ENCODE peak calls at places on chromosomes 6 and 20, in eight cellular contexts. One of them, this sample, is unnamed. For H3K36me3, the result is how much of the 10 kb centered on the place peaks cover.

GRCh38 chr6:137775192-137775591 is 91.9 kb upstream of the TNFAIP3 start:
- DNase-seq in lower lobe of right lung: no peak
- DNase-seq in uterus: no peak
- DNase-seq in hepatocyte: no peak
- DNase-seq in mesenchymal stem cell: no peak
- DNase-seq in left ventricle myocardium inferior: no peak
- DNase-seq in heart left ventricle: no peak
- DNase-seq in OCI-LY7: no peak
- DNase-seq in this sample: no peak

GRCh38 chr6:49939993-49940498 is 23.9 kb downstream of the DEFB114 start:
- DNase-seq in left ventricle myocardium inferior: no peak
- DNase-seq in mesenchymal stem cell: no peak
- DNase-seq in OCI-LY7: no peak
- DNase-seq in uterus: no peak
- DNase-seq in hepatocyte: peak
- DNase-seq in heart left ventricle: no peak
- DNase-seq in lower lobe of right lung: no peak
- DNase-seq in this sample: no peak

GRCh38 chr20:50163570-50164317 is 10.2 kb upstream of the PEDS1 start:
- DNase-seq in uterus: peak
- DNase-seq in hepatocyte: no peak
- DNase-seq in lower lobe of right lung: no peak
- DNase-seq in mesenchymal stem cell: peak
- DNase-seq in OCI-LY7: no peak
- DNase-seq in left ventricle myocardium inferior: peak
- DNase-seq in heart left ventricle: no peak
- DNase-seq in this sample: no peak

GRCh38 chr20:17036546-17036945 is 190.3 kb upstream of the PCSK2 start:
- DNase-seq in hepatocyte: peak
- DNase-seq in uterus: no peak
- DNase-seq in mesenchymal stem cell: no peak
- DNase-seq in left ventricle myocardium inferior: no peak
- DNase-seq in lower lobe of right lung: no peak
- DNase-seq in heart left ventricle: no peak
- DNase-seq in OCI-LY7: no peak
- DNase-seq in this sample: no peak

GRCh38 chr6:138682722-138683521 is 90.6 kb upstream of the CCDC28A start:
- DNase-seq in mesenchymal stem cell: peak
- DNase-seq in OCI-LY7: no peak
- DNase-seq in left ventricle myocardium inferior: no peak
- DNase-seq in uterus: no peak
- DNase-seq in lower lobe of right lung: no peak
- DNase-seq in hepatocyte: no peak
- DNase-seq in heart left ventricle: no peak
- DNase-seq in this sample: no peak

GRCh38 chr6:40672118-40672517 is 85.0 kb upstream of the LRFN2 start:
- DNase-seq in mesenchymal stem cell: no peak
- DNase-seq in uterus: no peak
- DNase-seq in left ventricle myocardium inferior: no peak
- DNase-seq in heart left ventricle: no peak
- DNase-seq in lower lobe of right lung: no peak
- DNase-seq in hepatocyte: no peak
- DNase-seq in OCI-LY7: no peak
- DNase-seq in this sample: no peak

GRCh38 chr6:3281669-3282460 is 23.1 kb downstream of the PSMG4 start:
- DNase-seq in uterus: peak
- DNase-seq in mesenchymal stem cell: peak
- DNase-seq in left ventricle myocardium inferior: no peak
- DNase-seq in heart left ventricle: no peak
- DNase-seq in lower lobe of right lung: no peak
- DNase-seq in hepatocyte: no peak
- DNase-seq in OCI-LY7: no peak
- DNase-seq in this sample: no peak

GRCh38 chr6:75619230-75619899 is 17.7 kb downstream of the SENP6 start:
- DNase-seq in mesenchymal stem cell: no peak
- DNase-seq in heart left ventricle: no peak
- DNase-seq in hepatocyte: no peak
- DNase-seq in lower lobe of right lung: no peak
- DNase-seq in uterus: no peak
- DNase-seq in OCI-LY7: no peak
- DNase-seq in left ventricle myocardium inferior: no peak
- DNase-seq in this sample: no peak

GRCh38 chr6:137637161-137637560 is 143.0 kb upstream of the OLIG3 start:
- DNase-seq in OCI-LY7: no peak
- DNase-seq in lower lobe of right lung: no peak
- DNase-seq in hepatocyte: peak
- DNase-seq in heart left ventricle: no peak
- DNase-seq in uterus: no peak
- DNase-seq in mesenchymal stem cell: peak
- DNase-seq in left ventricle myocardium inferior: no peak
- DNase-seq in this sample: no peak

GRCh38 chr6:33745558-33745957 is 1.1 kb downstream of the IP6K3 start:
- DNase-seq in heart left ventricle: no peak
- DNase-seq in hepatocyte: peak
- DNase-seq in mesenchymal stem cell: peak
- DNase-seq in lower lobe of right lung: no peak
- DNase-seq in left ventricle myocardium inferior: no peak
- DNase-seq in OCI-LY7: no peak
- DNase-seq in uterus: no peak
- DNase-seq in this sample: no peak

GRCh38 chr20:49846206-49846807 is 33.7 kb downstream of the SLC9A8 start:
- DNase-seq in heart left ventricle: no peak
- DNase-seq in mesenchymal stem cell: peak
- DNase-seq in uterus: no peak
- DNase-seq in left ventricle myocardium inferior: no peak
- DNase-seq in hepatocyte: peak
- DNase-seq in OCI-LY7: peak
- DNase-seq in lower lobe of right lung: no peak
- DNase-seq in this sample: peak

GRCh38 chr20:45969712-45970634 is 2.0 kb downstream of the ZNF335 start:
- DNase-seq in hepatocyte: peak
- DNase-seq in heart left ventricle: no peak
- DNase-seq in uterus: no peak
- DNase-seq in lower lobe of right lung: no peak
- DNase-seq in OCI-LY7: peak
- DNase-seq in mesenchymal stem cell: peak
- DNase-seq in left ventricle myocardium inferior: no peak
- DNase-seq in this sample: peak

GRCh38 chr6:55980627-55981211 is 105.3 kb upstream of the BMP5 start:
- DNase-seq in mesenchymal stem cell: peak
- DNase-seq in hepatocyte: peak
- DNase-seq in uterus: no peak
- DNase-seq in heart left ventricle: peak
- DNase-seq in lower lobe of right lung: no peak
- DNase-seq in left ventricle myocardium inferior: no peak
- DNase-seq in OCI-LY7: peak
- DNase-seq in this sample: no peak

GRCh38 chr20:53547664-53548239 is 45.9 kb downstream of the ZNF217 start:
- DNase-seq in mesenchymal stem cell: peak
- DNase-seq in lower lobe of right lung: no peak
- DNase-seq in OCI-LY7: peak
- DNase-seq in heart left ventricle: peak
- DNase-seq in uterus: peak
- DNase-seq in hepatocyte: peak
- DNase-seq in left ventricle myocardium inferior: no peak
- DNase-seq in this sample: peak

GRCh38 chr20:46400828-46401477 is 5.5 kb downstream of the ELMO2 start:
- DNase-seq in OCI-LY7: no peak
- DNase-seq in mesenchymal stem cell: peak
- DNase-seq in left ventricle myocardium inferior: no peak
- DNase-seq in heart left ventricle: no peak
- DNase-seq in hepatocyte: peak
- DNase-seq in lower lobe of right lung: no peak
- DNase-seq in uterus: no peak
- DNase-seq in this sample: peak

GRCh38 chr6:73691512-73691911 is 4.5 kb upstream of the CD109 start:
- DNase-seq in left ventricle myocardium inferior: no peak
- DNase-seq in lower lobe of right lung: no peak
- DNase-seq in uterus: no peak
- DNase-seq in mesenchymal stem cell: peak
- DNase-seq in hepatocyte: no peak
- DNase-seq in OCI-LY7: no peak
- DNase-seq in heart left ventricle: no peak
- DNase-seq in this sample: no peak

GRCh38 chr20:46398963-46399362 is 7.5 kb downstream of the ELMO2 start:
- DNase-seq in hepatocyte: no peak
- DNase-seq in OCI-LY7: no peak
- DNase-seq in uterus: no peak
- DNase-seq in mesenchymal stem cell: no peak
- DNase-seq in heart left ventricle: no peak
- DNase-seq in left ventricle myocardium inferior: no peak
- DNase-seq in lower lobe of right lung: no peak
- DNase-seq in this sample: no peak

GRCh38 chr6:55433446-55434130 is 106.3 kb downstream of the GFRAL start:
- DNase-seq in left ventricle myocardium inferior: no peak
- DNase-seq in mesenchymal stem cell: peak
- DNase-seq in OCI-LY7: no peak
- DNase-seq in heart left ventricle: no peak
- DNase-seq in lower lobe of right lung: no peak
- DNase-seq in uterus: no peak
- DNase-seq in hepatocyte: no peak
- DNase-seq in this sample: no peak

GRCh38 chr20:2470051-2470431 is 548 bp downstream of the SNRPB start:
- DNase-seq in OCI-LY7: peak
- DNase-seq in mesenchymal stem cell: peak
- DNase-seq in left ventricle myocardium inferior: no peak
- DNase-seq in lower lobe of right lung: no peak
- DNase-seq in heart left ventricle: peak
- DNase-seq in uterus: no peak
- DNase-seq in hepatocyte: peak
- DNase-seq in this sample: peak

GRCh38 chr20:38633577-38634093 is 32.0 kb downstream of the ARHGAP40 start:
- DNase-seq in left ventricle myocardium inferior: no peak
- DNase-seq in uterus: peak
- DNase-seq in mesenchymal stem cell: peak
- DNase-seq in heart left ventricle: peak
- DNase-seq in OCI-LY7: peak
- DNase-seq in hepatocyte: peak
- DNase-seq in lower lobe of right lung: peak
- DNase-seq in this sample: peak

GRCh38 chr6:149044394-149044965 is 273.0 kb upstream of the TAB2 start:
- DNase-seq in heart left ventricle: no peak
- DNase-seq in OCI-LY7: no peak
- DNase-seq in mesenchymal stem cell: no peak
- DNase-seq in hepatocyte: no peak
- DNase-seq in left ventricle myocardium inferior: no peak
- DNase-seq in uterus: no peak
- DNase-seq in lower lobe of right lung: no peak
- DNase-seq in this sample: no peak

GRCh38 chr6:4740032-4740431 is 36.2 kb upstream of the CDYL start:
- DNase-seq in mesenchymal stem cell: no peak
- DNase-seq in hepatocyte: no peak
- DNase-seq in heart left ventricle: no peak
- DNase-seq in OCI-LY7: no peak
- DNase-seq in lower lobe of right lung: no peak
- DNase-seq in uterus: no peak
- DNase-seq in left ventricle myocardium inferior: no peak
- DNase-seq in this sample: no peak

GRCh38 chr6:69866351-69867074 is at the start of gene COL19A1:
- DNase-seq in uterus: no peak
- DNase-seq in lower lobe of right lung: peak
- DNase-seq in hepatocyte: peak
- DNase-seq in mesenchymal stem cell: peak
- DNase-seq in heart left ventricle: peak
- DNase-seq in OCI-LY7: peak
- DNase-seq in left ventricle myocardium inferior: peak
- DNase-seq in this sample: peak

GRCh38 chr20:35134472-35134871 is 12.7 kb downstream of the EDEM2 start:
- DNase-seq in heart left ventricle: peak
- DNase-seq in hepatocyte: no peak
- DNase-seq in uterus: no peak
- DNase-seq in left ventricle myocardium inferior: peak
- DNase-seq in mesenchymal stem cell: no peak
- DNase-seq in OCI-LY7: no peak
- DNase-seq in lower lobe of right lung: no peak
- DNase-seq in this sample: no peak
- H3K36me3 ChIP-seq in heart left ventricle: half or more
- H3K36me3 ChIP-seq in hepatocyte: under half
- H3K36me3 ChIP-seq in uterus: under half
- H3K36me3 ChIP-seq in left ventricle myocardium inferior: half or more
- H3K36me3 ChIP-seq in mesenchymal stem cell: half or more
- H3K36me3 ChIP-seq in OCI-LY7: under half
- H3K36me3 ChIP-seq in lower lobe of right lung: half or more
- H3K36me3 ChIP-seq in this sample: half or more

DNA sequence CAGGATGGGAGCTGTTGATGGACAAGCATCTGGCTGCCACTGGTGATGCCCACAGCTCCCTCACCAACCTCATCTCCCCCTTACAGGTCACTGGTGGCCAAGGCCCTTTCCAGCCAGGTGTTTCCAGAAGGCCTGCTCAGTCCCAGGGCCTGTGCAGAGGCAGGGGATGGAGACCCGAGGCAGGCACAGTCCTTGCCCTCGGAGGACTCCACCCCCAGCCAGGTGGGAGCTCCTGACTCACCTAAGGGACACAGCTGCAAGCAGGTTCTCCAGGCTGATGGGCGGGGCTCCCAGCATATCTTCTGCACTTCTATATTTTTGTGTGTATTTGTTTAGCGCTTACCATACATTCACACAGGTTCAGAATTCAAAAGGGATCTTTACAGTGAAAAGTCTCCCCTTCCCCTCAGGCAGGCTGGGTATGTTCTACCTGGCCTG is 17.4 kb downstream of the PRPH2 start:
- DNase-seq in left ventricle myocardium inferior: no peak
- DNase-seq in hepatocyte: no peak
- DNase-seq in mesenchymal stem cell: no peak
- DNase-seq in lower lobe of right lung: no peak
- DNase-seq in OCI-LY7: no peak
- DNase-seq in heart left ventricle: no peak
- DNase-seq in uterus: no peak
- DNase-seq in this sample: no peak
- H3K27ac ChIP-seq in left ventricle myocardium inferior: no peak
- H3K27ac ChIP-seq in hepatocyte: no peak
- H3K27ac ChIP-seq in mesenchymal stem cell: no peak
- H3K27ac ChIP-seq in lower lobe of right lung: no peak
- H3K27ac ChIP-seq in OCI-LY7: no peak
- H3K27ac ChIP-seq in heart left ventricle: no peak
- H3K27ac ChIP-seq in uterus: no peak
- H3K27ac ChIP-seq in this sample: no peak

GRCh38 chr6:24704468-24704867 is 14.5 kb downstream of the C6orf62 start:
- DNase-seq in OCI-LY7: no peak
- DNase-seq in lower lobe of right lung: no peak
- DNase-seq in left ventricle myocardium inferior: no peak
- DNase-seq in mesenchymal stem cell: no peak
- DNase-seq in heart left ventricle: no peak
- DNase-seq in hepatocyte: no peak
- DNase-seq in uterus: no peak
- DNase-seq in this sample: no peak
- H3K36me3 ChIP-seq in OCI-LY7: half or more
- H3K36me3 ChIP-seq in lower lobe of right lung: half or more
- H3K36me3 ChIP-seq in left ventricle myocardium inferior: half or more
- H3K36me3 ChIP-seq in mesenchymal stem cell: half or more
- H3K36me3 ChIP-seq in heart left ventricle: half or more
- H3K36me3 ChIP-seq in hepatocyte: under half
- H3K36me3 ChIP-seq in uterus: under half
- H3K36me3 ChIP-seq in this sample: half or more

DNA sequence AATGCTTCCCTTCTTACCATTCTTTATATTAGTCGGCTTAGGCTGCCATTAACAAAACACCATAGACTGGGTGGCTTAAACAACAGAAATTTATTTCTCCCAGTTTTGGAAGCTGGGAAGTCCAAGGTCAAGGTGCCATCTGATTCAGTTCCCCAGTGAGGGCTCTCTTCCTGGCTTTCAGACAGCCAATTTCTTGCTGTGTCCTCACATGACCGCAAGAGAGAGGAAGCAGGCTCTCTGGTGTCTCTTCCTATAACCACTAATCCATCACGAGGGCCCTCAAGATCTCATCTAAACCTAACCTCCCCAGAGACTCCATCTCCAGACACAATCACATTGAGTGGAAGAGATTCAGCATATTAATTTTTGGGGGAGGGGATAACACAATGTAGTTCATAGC is 193.0 kb upstream of the SGK1 start:
- DNase-seq in heart left ventricle: no peak
- DNase-seq in lower lobe of right lung: no peak
- DNase-seq in OCI-LY7: no peak
- DNase-seq in mesenchymal stem cell: peak
- DNase-seq in hepatocyte: no peak
- DNase-seq in uterus: no peak
- DNase-seq in left ventricle myocardium inferior: no peak
- DNase-seq in this sample: no peak
- H3K27ac ChIP-seq in heart left ventricle: peak
- H3K27ac ChIP-seq in lower lobe of right lung: no peak
- H3K27ac ChIP-seq in OCI-LY7: no peak
- H3K27ac ChIP-seq in mesenchymal stem cell: no peak
- H3K27ac ChIP-seq in hepatocyte: no peak
- H3K27ac ChIP-seq in uterus: no peak
- H3K27ac ChIP-seq in left ventricle myocardium inferior: peak
- H3K27ac ChIP-seq in this sample: no peak

This sample was measured in CD4-positive, CD25-positive, alpha-beta regulatory T cell.